ENCODE peak calls at places on chromosomes 3 and 15, in four cellular contexts. One of them, this sample, is unnamed.

GRCh38 chr15:49987198-49987785 is 131.7 kb downstream of the ATP8B4 start:
- DNase-seq in HepG2: no peak
- DNase-seq in A549: no peak
- DNase-seq in H1: no peak
- DNase-seq in this sample: no peak

GRCh38 chr15:74906193-74906449 is 530 bp downstream of the FAM219B start:
- DNase-seq in HepG2: no peak
- DNase-seq in A549: no peak
- DNase-seq in H1: peak
- DNase-seq in this sample: peak

GRCh38 chr3:105385179-105385578 is 18.5 kb downstream of the ALCAM start:
- DNase-seq in HepG2: no peak
- DNase-seq in A549: no peak
- DNase-seq in H1: no peak
- DNase-seq in this sample: no peak

GRCh38 chr3:41464401-41464800 is 265.1 kb downstream of the CTNNB1 start:
- DNase-seq in HepG2: no peak
- DNase-seq in A549: no peak
- DNase-seq in H1: no peak
- DNase-seq in this sample: no peak

GRCh38 chr15:85024509-85025336 is 43.1 kb downstream of the PDE8A start:
- DNase-seq in HepG2: peak
- DNase-seq in A549: peak
- DNase-seq in H1: no peak
- DNase-seq in this sample: no peak

GRCh38 chr3:138940446-138940845 is 6.5 kb downstream of the FOXL2 start:
- DNase-seq in HepG2: no peak
- DNase-seq in A549: no peak
- DNase-seq in H1: no peak
- DNase-seq in this sample: no peak

GRCh38 chr15:40743921-40744809 is 10.9 kb downstream of the RMDN3 start:
- DNase-seq in HepG2: no peak
- DNase-seq in A549: peak
- DNase-seq in H1: no peak
- DNase-seq in this sample: peak

GRCh38 chr3:46892285-46893145 is 15.0 kb downstream of the PTH1R start:
- DNase-seq in HepG2: no peak
- DNase-seq in A549: peak
- DNase-seq in H1: peak
- DNase-seq in this sample: peak

GRCh38 chr3:150235799-150236198 is 172.3 kb upstream of the TSC22D2 start:
- DNase-seq in HepG2: no peak
- DNase-seq in A549: no peak
- DNase-seq in H1: no peak
- DNase-seq in this sample: no peak

GRCh38 chr3:28799084-28799483 is 450.5 kb upstream of the AZI2 start:
- DNase-seq in HepG2: no peak
- DNase-seq in A549: peak
- DNase-seq in H1: no peak
- DNase-seq in this sample: no peak

GRCh38 chr15:40776537-40777141 is 6.9 kb downstream of the C15orf62 start:
- DNase-seq in HepG2: no peak
- DNase-seq in A549: no peak
- DNase-seq in H1: no peak
- DNase-seq in this sample: no peak

GRCh38 chr15:85404922-85405293 is 24.5 kb downstream of the AKAP13 start:
- DNase-seq in HepG2: no peak
- DNase-seq in A549: no peak
- DNase-seq in H1: no peak
- DNase-seq in this sample: no peak

GRCh38 chr3:121661376-121661775 is 673 bp upstream of the HCLS1 start:
- DNase-seq in HepG2: no peak
- DNase-seq in A549: no peak
- DNase-seq in H1: no peak
- DNase-seq in this sample: no peak

GRCh38 chr15:50906954-50907865 is 1.3 kb upstream of the AP4E1 start:
- DNase-seq in HepG2: peak
- DNase-seq in A549: peak
- DNase-seq in H1: no peak
- DNase-seq in this sample: peak

GRCh38 chr15:98727115-98728040 is 79.0 kb downstream of the IGF1R start:
- DNase-seq in HepG2: peak
- DNase-seq in A549: peak
- DNase-seq in H1: peak
- DNase-seq in this sample: no peak

GRCh38 chr15:58865420-58865880 is 68.0 kb downstream of the SLTM start:
- DNase-seq in HepG2: peak
- DNase-seq in A549: no peak
- DNase-seq in H1: no peak
- DNase-seq in this sample: no peak

GRCh38 chr15:26243382-26243781 is 380.3 kb upstream of the ATP10A start:
- DNase-seq in HepG2: no peak
- DNase-seq in A549: no peak
- DNase-seq in H1: no peak
- DNase-seq in this sample: no peak

GRCh38 chr3:14699643-14700042 is 24.7 kb downstream of the C3orf20 start:
- DNase-seq in HepG2: no peak
- DNase-seq in A549: no peak
- DNase-seq in H1: peak
- DNase-seq in this sample: no peak

GRCh38 chr3:82423485-82423884 is 662.0 kb upstream of the GBE1 start:
- DNase-seq in HepG2: no peak
- DNase-seq in A549: no peak
- DNase-seq in H1: no peak
- DNase-seq in this sample: no peak

GRCh38 chr15:40346579-40347558 is 4.0 kb upstream of the PHGR1 start:
- DNase-seq in HepG2: peak
- DNase-seq in A549: no peak
- DNase-seq in H1: no peak
- DNase-seq in this sample: no peak

GRCh38 chr3:143135150-143135549 is 15.6 kb downstream of the CHST2 start:
- DNase-seq in HepG2: no peak
- DNase-seq in A549: peak
- DNase-seq in H1: no peak
- DNase-seq in this sample: peak
- TF ChIP-seq PHF8 in HepG2: no peak
- TF ChIP-seq PHF8 in A549: no peak
- TF ChIP-seq PHF8 in H1: no peak
- TF ChIP-seq PHF8 in this sample: no peak

GRCh38 chr3:43180027-43180426 is 74.1 kb upstream of the POMGNT2 start:
- DNase-seq in HepG2: peak
- DNase-seq in A549: no peak
- DNase-seq in H1: no peak
- DNase-seq in this sample: no peak
- TF ChIP-seq PHF8 in HepG2: no peak
- TF ChIP-seq PHF8 in A549: no peak
- TF ChIP-seq PHF8 in H1: no peak
- TF ChIP-seq PHF8 in this sample: no peak

DNA sequence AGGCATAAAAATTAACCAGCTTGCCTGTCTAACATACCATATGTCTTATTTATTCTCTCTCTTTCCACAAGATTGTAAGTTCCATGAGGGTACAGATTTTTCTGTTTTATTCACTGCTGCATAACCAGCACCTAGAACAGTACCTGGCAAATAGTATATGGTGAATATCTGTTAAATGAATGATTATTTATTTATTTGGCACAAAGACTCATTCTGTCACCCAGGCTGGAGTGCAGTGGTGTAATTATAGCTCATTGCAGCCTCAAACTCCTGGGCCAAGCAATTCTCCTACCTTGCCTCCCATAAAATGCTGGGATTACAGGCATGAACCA is 24.9 kb downstream of the DENND4A start:
- DNase-seq in HepG2: no peak
- DNase-seq in A549: no peak
- DNase-seq in H1: no peak
- DNase-seq in this sample: no peak
- TF ChIP-seq PHF8 in HepG2: no peak
- TF ChIP-seq PHF8 in A549: no peak
- TF ChIP-seq PHF8 in H1: no peak
- TF ChIP-seq PHF8 in this sample: no peak

GRCh38 chr3:110237091-110237615 is 834.5 kb upstream of the NECTIN3 start:
- DNase-seq in HepG2: no peak
- DNase-seq in A549: no peak
- DNase-seq in H1: no peak
- DNase-seq in this sample: no peak

GRCh38 chr3:110234831-110235230 is 836.8 kb upstream of the NECTIN3 start:
- DNase-seq in HepG2: no peak
- DNase-seq in A549: no peak
- DNase-seq in H1: no peak
- DNase-seq in this sample: no peak
- TF ChIP-seq PHF8 in HepG2: no peak
- TF ChIP-seq PHF8 in A549: no peak
- TF ChIP-seq PHF8 in H1: no peak
- TF ChIP-seq PHF8 in this sample: no peak